ENCODE peak calls at places on chromosomes 3 and 15, in six cellular contexts. D is A549, L is ovary, W is sigmoid colon, M is stomach, T is tibial nerve. U is an unnamed sample.

GRCh38 chr3:187750041-187750512 is 4.8 kb upstream of the BCL6 start:
- DNase-seq in D (peak), L (peak), W (peak), M (peak), T (no peak), U (peak)

GRCh38 chr3:115836944-115837343 is 213.6 kb downstream of the GAP43 start:
- DNase-seq in D (peak), L (no peak), W (no peak), M (no peak), T (no peak), U (no peak)

GRCh38 chr15:46576611-46577010 is 941.8 kb downstream of the SQOR start:
- DNase-seq in D (no peak), L (no peak), W (no peak), M (no peak), T (no peak), U (no peak)

GRCh38 chr3:195896361-195897080 is 11.8 kb downstream of the TNK2 start:
- DNase-seq in D (no peak), L (peak), W (peak), M (no peak), T (no peak), U (no peak)

GRCh38 chr3:5426094-5426883 is 238.8 kb downstream of the EDEM1 start:
- DNase-seq in D (peak), L (peak), W (peak), M (peak), T (peak), U (peak)

GRCh38 chr15:39787479-39787878 is 4.8 kb upstream of the FSIP1 start:
- DNase-seq in D (no peak), L (no peak), W (no peak), M (no peak), T (no peak), U (no peak)

GRCh38 chr3:190458040-190458439 is 8.3 kb upstream of the TMEM207 start:
- DNase-seq in D (no peak), L (no peak), W (no peak), M (no peak), T (no peak), U (no peak)

GRCh38 chr3:52176951-52177700 is 20.8 kb upstream of the ALAS1 start:
- DNase-seq in D (no peak), L (no peak), W (peak), M (peak), T (no peak), U (peak)

GRCh38 chr3:70863049-70863448 is 550.6 kb upstream of the MDFIC2 start:
- DNase-seq in D (no peak), L (no peak), W (no peak), M (no peak), T (no peak), U (no peak)

GRCh38 chr3:166685246-166685645 is 694.9 kb downstream of the ZBBX start:
- DNase-seq in D (no peak), L (no peak), W (no peak), M (no peak), T (no peak), U (no peak)

GRCh38 chr3:35772364-35773009 is 133.2 kb downstream of the ARPP21 start:
- DNase-seq in D (no peak), L (no peak), W (no peak), M (no peak), T (no peak), U (no peak)

GRCh38 chr3:13277860-13278531 is 142.1 kb downstream of the NUP210 start:
- DNase-seq in D (no peak), L (no peak), W (peak), M (no peak), T (no peak), U (no peak)

GRCh38 chr3:131053021-131053420 is 26.3 kb downstream of the NEK11 start:
- DNase-seq in D (no peak), L (no peak), W (no peak), M (no peak), T (no peak), U (no peak)

GRCh38 chr3:1191061-1191460 is 98.2 kb downstream of the CNTN6 start:
- DNase-seq in D (no peak), L (no peak), W (no peak), M (no peak), T (no peak), U (no peak)

GRCh38 chr15:24878153-24878552 is 76.6 kb upstream of the SNRPN start:
- DNase-seq in D (no peak), L (peak), W (peak), M (no peak), T (no peak), U (no peak)

GRCh38 chr3:69085543-69086132 is 901 bp downstream of the ARL6IP5 start:
- DNase-seq in D (no peak), L (no peak), W (no peak), M (peak), T (no peak), U (no peak)

GRCh38 chr3:153080778-153081240 is 81.2 kb upstream of the RAP2B start:
- DNase-seq in D (no peak), L (no peak), W (no peak), M (no peak), T (no peak), U (no peak)

GRCh38 chr3:191523099-191523498 is 62.1 kb downstream of the PYDC2 start:
- DNase-seq in D (no peak), L (no peak), W (no peak), M (no peak), T (no peak), U (no peak)

GRCh38 chr3:192571197-192571791 is 156.0 kb downstream of the FGF12 start:
- DNase-seq in D (peak), L (peak), W (peak), M (peak), T (peak), U (no peak)

GRCh38 chr3:187247398-187247797 is 44.1 kb downstream of the MASP1 start:
- DNase-seq in D (no peak), L (no peak), W (no peak), M (no peak), T (no peak), U (no peak)

GRCh38 chr3:113055201-113055600 is 64.4 kb downstream of the GTPBP8 start:
- DNase-seq in D (no peak), L (no peak), W (no peak), M (no peak), T (no peak), U (no peak)

GRCh38 chr3:99627062-99627826 is 11.2 kb upstream of the COL8A1 start:
- DNase-seq in D (no peak), L (no peak), W (no peak), M (no peak), T (no peak), U (no peak)

GRCh38 chr3:46370784-46371183 is at the start of gene CCR5:
- DNase-seq in D (no peak), L (no peak), W (no peak), M (no peak), T (no peak), U (no peak)

GRCh38 chr15:83278191-83278590 is 6.3 kb downstream of the BNC1 start:
- DNase-seq in D (no peak), L (no peak), W (no peak), M (no peak), T (no peak), U (no peak)

GRCh38 chr15:72230197-72231065 is 559 bp downstream of the PKM start:
- DNase-seq in D (peak), L (peak), W (peak), M (peak), T (peak), U (peak)

GRCh38 chr3:141498592-141499223 is 11.9 kb downstream of the RASA2 start:
- DNase-seq in D (no peak), L (no peak), W (no peak), M (peak), T (peak), U (no peak)
- TF ChIP-seq EP300 in D (no peak), L (no peak), W (no peak), M (no peak), T (peak), U (no peak)

GRCh38 chr3:143328459-143328858 is 208.9 kb downstream of the CHST2 start:
- DNase-seq in D (no peak), L (no peak), W (no peak), M (no peak), T (no peak), U (no peak)

GRCh38 chr3:143329567-143330164 is 210.1 kb downstream of the CHST2 start:
- DNase-seq in D (no peak), L (no peak), W (no peak), M (no peak), T (no peak), U (no peak)

GRCh38 chr3:143326983-143327382 is 207.4 kb downstream of the CHST2 start:
- DNase-seq in D (no peak), L (no peak), W (no peak), M (no peak), T (no peak), U (no peak)

GRCh38 chr3:143330316-143330868 is 210.8 kb downstream of the CHST2 start:
- DNase-seq in D (no peak), L (no peak), W (no peak), M (no peak), T (no peak), U (no peak)

GRCh38 chr3:143327388-143327787 is 207.8 kb downstream of the CHST2 start:
- DNase-seq in D (no peak), L (no peak), W (no peak), M (no peak), T (no peak), U (no peak)
- TF ChIP-seq CTCF in D (no peak), L (no peak), W (no peak), M (no peak), T (no peak), U (no peak)

GRCh38 chr15:81299630-81300273 is 24.2 kb downstream of the STARD5 start:
- DNase-seq in D (no peak), L (no peak), W (no peak), M (no peak), T (no peak), U (no peak)

GRCh38 chr15:81302605-81303204 is 21.2 kb downstream of the STARD5 start:
- DNase-seq in D (no peak), L (no peak), W (no peak), M (no peak), T (no peak), U (no peak)

GRCh38 chr15:81303241-81304225 is 20.4 kb downstream of the STARD5 start:
- DNase-seq in D (no peak), L (no peak), W (no peak), M (no peak), T (no peak), U (no peak)

GRCh38 chr15:81301385-81301784 is 22.6 kb downstream of the STARD5 start:
- DNase-seq in D (no peak), L (no peak), W (no peak), M (no peak), T (no peak), U (no peak)

DNA sequence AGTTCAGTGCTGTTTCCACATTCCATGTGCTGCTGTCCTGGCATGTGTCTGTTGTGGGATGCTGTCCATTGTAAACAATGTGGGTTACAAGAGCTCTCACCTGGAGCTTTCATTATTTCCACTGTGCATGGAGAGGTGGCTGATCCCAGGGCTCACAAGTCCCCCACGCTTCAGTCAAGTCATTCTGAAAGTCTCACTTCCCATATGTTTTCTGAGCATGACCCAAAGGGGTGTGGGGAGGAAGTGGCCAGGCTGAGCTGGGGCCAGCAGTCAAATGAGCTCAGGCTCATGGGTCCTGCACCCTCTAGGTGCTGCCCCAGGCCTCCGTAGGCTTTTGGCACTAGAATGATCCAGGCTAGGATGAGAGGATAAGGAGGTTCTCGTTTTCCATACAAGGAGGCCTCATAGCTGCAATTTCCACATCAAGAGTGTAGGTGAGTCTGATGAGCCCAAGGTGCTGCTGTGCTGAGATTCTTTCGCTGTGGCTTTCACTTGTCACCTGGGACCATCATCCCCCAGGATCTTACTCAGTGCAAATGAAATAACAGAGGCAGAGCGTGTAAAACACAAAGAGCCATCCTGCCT is 22.0 kb downstream of the STARD5 start:
- DNase-seq in D (no peak), L (no peak), W (no peak), M (peak), T (no peak), U (no peak)
- TF ChIP-seq EP300 in D (no peak), L (no peak), W (no peak), M (no peak), T (peak), U (no peak)

DNA sequence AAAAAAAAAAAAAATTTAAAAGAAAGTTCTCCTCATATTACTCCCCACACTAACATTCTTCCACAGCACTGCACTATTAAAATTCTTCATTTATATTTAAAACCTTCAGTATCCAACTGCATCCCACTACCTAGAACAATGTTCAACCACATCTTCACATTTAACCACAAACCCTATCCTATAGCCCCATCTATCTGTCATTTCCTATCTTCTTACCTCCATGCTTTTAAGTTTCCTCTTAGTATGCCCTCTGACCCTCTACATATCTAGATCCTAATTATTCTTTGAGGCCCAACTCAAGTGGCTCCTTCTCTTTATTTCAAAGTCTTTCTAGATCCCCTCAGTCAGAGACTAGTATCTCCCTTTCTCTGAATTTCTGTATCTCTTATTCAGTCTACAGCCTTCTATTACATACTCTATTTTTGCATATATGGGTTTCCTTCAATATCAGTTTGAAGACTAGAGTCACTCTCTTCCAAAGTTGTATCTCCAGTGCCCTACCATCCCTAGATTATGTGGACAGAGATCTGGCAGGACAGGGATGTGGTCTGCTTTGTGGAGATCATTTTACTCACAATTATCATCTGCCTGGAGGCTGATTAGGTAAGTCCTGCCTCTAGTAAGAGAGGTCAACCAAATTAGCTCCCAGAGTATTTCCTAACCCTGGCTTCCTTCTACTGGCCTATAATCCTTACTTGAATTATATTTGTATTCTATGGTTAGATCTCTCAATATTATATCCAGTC is 1.4 kb downstream of the CIAO2A start:
- DNase-seq in D (no peak), L (no peak), W (no peak), M (no peak), T (no peak), U (no peak)
- TF ChIP-seq CTCF in D (peak), L (no peak), W (no peak), M (no peak), T (no peak), U (no peak)

GRCh38 chr15:64246364-64247189 is 83.8 kb upstream of the PPIB start:
- DNase-seq in D (peak), L (no peak), W (no peak), M (no peak), T (no peak), U (no peak)

GRCh38 chr15:64249842-64250575 is 87.2 kb upstream of the PPIB start:
- DNase-seq in D (no peak), L (no peak), W (no peak), M (no peak), T (no peak), U (no peak)

GRCh38 chr15:64249406-64249805 is 86.6 kb upstream of the PPIB start:
- DNase-seq in D (no peak), L (no peak), W (no peak), M (no peak), T (no peak), U (no peak)

GRCh38 chr15:64247535-64247905 is 84.7 kb upstream of the PPIB start:
- DNase-seq in D (no peak), L (no peak), W (no peak), M (no peak), T (no peak), U (no peak)

DNA sequence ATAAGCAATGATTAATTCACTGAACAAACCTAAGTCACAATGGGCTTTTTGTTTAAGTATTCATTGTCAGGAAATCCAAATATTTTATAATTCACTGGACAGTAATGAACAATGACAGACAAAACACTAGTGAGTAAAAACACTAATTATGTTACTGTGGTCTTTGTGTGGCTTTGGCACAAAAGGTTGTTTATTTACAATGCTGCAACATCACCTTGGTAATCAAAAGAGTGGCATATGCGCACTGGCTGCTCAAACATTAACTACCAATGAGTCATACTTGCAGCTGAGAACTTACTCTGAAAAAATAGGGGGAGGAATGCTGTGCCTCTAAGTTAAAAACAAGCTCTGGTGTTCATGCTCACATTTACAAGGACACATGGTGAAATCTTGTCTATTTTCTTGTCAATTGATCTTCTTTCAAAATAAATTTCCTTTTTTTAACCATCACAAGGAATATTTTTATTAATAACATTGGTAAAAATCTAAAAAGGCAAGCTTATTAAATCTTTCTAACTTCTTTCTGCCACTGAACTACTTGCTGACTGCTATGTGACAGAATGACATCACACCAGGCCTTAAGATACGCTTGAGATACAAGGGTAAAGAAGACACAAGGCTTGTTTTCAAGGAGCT is 85.2 kb upstream of the PPIB start:
- DNase-seq in D (peak), L (no peak), W (no peak), M (no peak), T (no peak), U (no peak)
- TF ChIP-seq EP300 in D (no peak), L (no peak), W (no peak), M (no peak), T (peak), U (no peak)

U was measured in suprapubic skin.